ENCODE peak calls at places on chromosomes 2 and 18, in ten cellular contexts. S is K562; C is left cardiac atrium; N is activated T-cell treated with anti-CD3 and anti-CD28 coated beads, Interleukin-2, amount 50 U/mL, for 4 hours; Z is left colon; L is pancreas; T is Right ventricle myocardium superior; P is aorta; U is mucosa of descending colon; J is A549. V is an unnamed sample.

GRCh38 chr18:33282142-33282541 is 158.4 kb downstream of the CCDC178 start:
- ATAC-seq in S (no peak), C (no peak), N (no peak), Z (no peak), L (no peak), T (no peak), P (peak), U (no peak), J (no peak), V (peak)

GRCh38 chr2:201135396-201135795 is 19.4 kb downstream of the CFLAR start:
- ATAC-seq in S (no peak), C (no peak), N (no peak), Z (no peak), L (no peak), T (no peak), P (no peak), U (no peak), J (no peak), V (peak)

GRCh38 chr2:162382283-162382682 is 38.4 kb downstream of the GCA start:
- ATAC-seq in S (no peak), C (no peak), N (no peak), Z (no peak), L (peak), T (no peak), P (no peak), U (no peak), J (no peak), V (no peak)

GRCh38 chr18:62953663-62954062 is 238.3 kb downstream of the PHLPP1 start:
- ATAC-seq in S (no peak), C (no peak), N (no peak), Z (no peak), L (no peak), T (no peak), P (no peak), U (no peak), J (no peak), V (no peak)

GRCh38 chr2:41597672-41598071 is 450.1 kb upstream of the PKDCC start:
- ATAC-seq in S (no peak), C (peak), N (no peak), Z (no peak), L (no peak), T (peak), P (no peak), U (no peak), J (no peak), V (no peak)

GRCh38 chr2:8821276-8822217 is 15.9 kb downstream of the KIDINS220 start:
- ATAC-seq in S (peak), C (peak), N (no peak), Z (no peak), L (peak), T (peak), P (peak), U (peak), J (peak), V (no peak)

GRCh38 chr18:32427084-32427933 is 43.4 kb downstream of the GAREM1 start:
- ATAC-seq in S (no peak), C (no peak), N (no peak), Z (no peak), L (peak), T (no peak), P (no peak), U (no peak), J (no peak), V (no peak)

GRCh38 chr2:219274392-219274921 is 4.7 kb upstream of the DNAJB2 start:
- ATAC-seq in S (no peak), C (no peak), N (no peak), Z (no peak), L (peak), T (no peak), P (no peak), U (no peak), J (peak), V (no peak)

GRCh38 chr18:59038295-59039039 is 101.2 kb upstream of the SEC11C start:
- ATAC-seq in S (no peak), C (no peak), N (peak), Z (no peak), L (no peak), T (no peak), P (no peak), U (no peak), J (no peak), V (no peak)

GRCh38 chr2:2926009-2926857 is 451.4 kb downstream of the EIPR1 start:
- ATAC-seq in S (no peak), C (no peak), N (peak), Z (no peak), L (no peak), T (no peak), P (no peak), U (no peak), J (no peak), V (peak)

GRCh38 chr18:31101148-31102019 is 837 bp downstream of the DSC2 start:
- ATAC-seq in S (peak), C (peak), N (no peak), Z (peak), L (peak), T (peak), P (peak), U (peak), J (peak), V (no peak)

GRCh38 chr18:34929336-34929780 is 111.9 kb upstream of the MAPRE2 start:
- ATAC-seq in S (peak), C (peak), N (no peak), Z (peak), L (peak), T (no peak), P (no peak), U (peak), J (peak), V (no peak)

GRCh38 chr2:129165001-129165400 is 814.5 kb upstream of the RAB6C start:
- ATAC-seq in S (no peak), C (no peak), N (no peak), Z (no peak), L (no peak), T (peak), P (no peak), U (peak), J (no peak), V (no peak)

GRCh38 chr2:8631465-8632005 is 50.3 kb upstream of the ID2 start:
- ATAC-seq in S (no peak), C (no peak), N (no peak), Z (no peak), L (no peak), T (no peak), P (no peak), U (no peak), J (no peak), V (no peak)

GRCh38 chr18:34767601-34768027 is 57.5 kb downstream of the DTNA start:
- ATAC-seq in S (no peak), C (no peak), N (peak), Z (no peak), L (no peak), T (no peak), P (no peak), U (no peak), J (no peak), V (peak)

GRCh38 chr18:36304723-36305122 is 7.2 kb downstream of the FHOD3 start:
- ATAC-seq in S (no peak), C (no peak), N (no peak), Z (no peak), L (no peak), T (no peak), P (no peak), U (no peak), J (no peak), V (no peak)

GRCh38 chr2:101231937-101232336 is 20.7 kb upstream of the CNOT11 start:
- ATAC-seq in S (peak), C (no peak), N (no peak), Z (no peak), L (no peak), T (no peak), P (no peak), U (no peak), J (no peak), V (no peak)

GRCh38 chr2:3365219-3365618 is 12.4 kb downstream of the EIPR1 start:
- ATAC-seq in S (peak), C (no peak), N (no peak), Z (no peak), L (no peak), T (no peak), P (no peak), U (no peak), J (no peak), V (no peak)

GRCh38 chr2:160091381-160091780 is 29.0 kb upstream of the PLA2R1 start:
- ATAC-seq in S (no peak), C (no peak), N (no peak), Z (no peak), L (no peak), T (no peak), P (no peak), U (no peak), J (no peak), V (no peak)

GRCh38 chr2:152481881-152482280 is 146.9 kb downstream of the FMNL2 start:
- ATAC-seq in S (no peak), C (no peak), N (no peak), Z (peak), L (peak), T (no peak), P (no peak), U (peak), J (no peak), V (no peak)

GRCh38 chr2:232549655-232550350 is 554 bp downstream of the TIGD1 start:
- ATAC-seq in S (no peak), C (no peak), N (peak), Z (no peak), L (no peak), T (no peak), P (no peak), U (no peak), J (peak), V (no peak)

GRCh38 chr2:36544638-36545338 is 53.2 kb downstream of the FEZ2 start:
- ATAC-seq in S (peak), C (no peak), N (no peak), Z (no peak), L (no peak), T (no peak), P (no peak), U (no peak), J (peak), V (no peak)

GRCh38 chr18:58942486-58942885 is 77.8 kb downstream of the ZNF532 start:
- ATAC-seq in S (no peak), C (no peak), N (no peak), Z (peak), L (peak), T (no peak), P (no peak), U (peak), J (peak), V (no peak)

GRCh38 chr18:59149416-59149815 is 9.7 kb downstream of the SEC11C start:
- ATAC-seq in S (no peak), C (no peak), N (no peak), Z (no peak), L (no peak), T (no peak), P (no peak), U (no peak), J (no peak), V (no peak)

GRCh38 chr2:116980354-116980753 is 834.1 kb upstream of the DDX18 start:
- ATAC-seq in S (no peak), C (no peak), N (no peak), Z (no peak), L (no peak), T (no peak), P (no peak), U (no peak), J (no peak), V (no peak)

GRCh38 chr18:66571845-66572244 is 32.0 kb downstream of the CDH19 start:
- ATAC-seq in S (no peak), C (no peak), N (no peak), Z (no peak), L (no peak), T (no peak), P (no peak), U (no peak), J (no peak), V (no peak)

GRCh38 chr2:63692002-63692606 is 103.3 kb downstream of the MDH1 start:
- ATAC-seq in S (peak), C (no peak), N (no peak), Z (peak), L (peak), T (peak), P (no peak), U (peak), J (peak), V (no peak)

GRCh38 chr2:233801357-233802131 is 23.4 kb downstream of the MROH2A start:
- ATAC-seq in S (no peak), C (no peak), N (peak), Z (no peak), L (no peak), T (no peak), P (no peak), U (no peak), J (peak), V (no peak)

GRCh38 chr2:142140434-142140845 is 9.6 kb upstream of the LRP1B start:
- ATAC-seq in S (no peak), C (no peak), N (no peak), Z (no peak), L (peak), T (no peak), P (no peak), U (no peak), J (peak), V (no peak)

GRCh38 chr2:159863761-159864160 is 65.8 kb upstream of the CD302 start:
- ATAC-seq in S (no peak), C (no peak), N (no peak), Z (no peak), L (no peak), T (no peak), P (no peak), U (no peak), J (no peak), V (no peak)

GRCh38 chr2:188399159-188399558 is 107.5 kb downstream of the GULP1 start:
- ATAC-seq in S (no peak), C (no peak), N (no peak), Z (no peak), L (peak), T (no peak), P (no peak), U (no peak), J (peak), V (no peak)

GRCh38 chr2:101788995-101789970 is 91.8 kb downstream of the MAP4K4 start:
- ATAC-seq in S (no peak), C (no peak), N (peak), Z (peak), L (peak), T (no peak), P (no peak), U (peak), J (no peak), V (no peak)

V was measured in stimulated activated memory B cell treated with anti-CD40 and anti-IgM and Interleukin-4, amounts not matched to agents 10 μg/mL and 1 μg/mL and 100 μg/mL, for 72 hours.